ENCODE peak calls at places on chromosomes 2 and 18, in five cellular contexts. R is K562, A is A549, L is GM12878, N is SK-N-SH. T is an unnamed sample.

GRCh38 chr18:2914844-2915243 is 68.0 kb downstream of the EMILIN2 start:
- DNase-seq in R (no peak), A (no peak), L (no peak), N (no peak), T (peak; percentile 14)

GRCh38 chr2:143807677-143808076 is 678.5 kb downstream of the ARHGAP15 start:
- DNase-seq in R (no peak), A (no peak), L (no peak), N (no peak), T (no peak)

GRCh38 chr2:140506606-140507005 is 1624.2 kb downstream of the LRP1B start:
- DNase-seq in R (no peak), A (peak; percentile 29), L (no peak), N (no peak), T (peak; percentile 60)

GRCh38 chr2:172215172-172215935 is 112.7 kb upstream of the DLX2 start:
- DNase-seq in R (no peak), A (no peak), L (no peak), N (no peak), T (peak; percentile 30)

GRCh38 chr2:229612395-229612971 is 101.9 kb downstream of the DNER start:
- DNase-seq in R (no peak), A (no peak), L (no peak), N (no peak), T (no peak)

GRCh38 chr2:27485496-27485895 is 4.0 kb downstream of the IFT172 start:
- DNase-seq in R (no peak), A (no peak), L (no peak), N (no peak), T (no peak)

GRCh38 chr2:138507267-138507666 is 5.7 kb downstream of the SPOPL start:
- DNase-seq in R (no peak), A (peak; percentile 29), L (no peak), N (no peak), T (no peak)

GRCh38 chr2:237942512-237942897 is 24.3 kb upstream of the UBE2F start:
- DNase-seq in R (no peak), A (no peak), L (no peak), N (no peak), T (no peak)

GRCh38 chr2:200065477-200065876 is 110.1 kb downstream of the MAIP1 start:
- DNase-seq in R (no peak), A (no peak), L (no peak), N (peak; percentile 39), T (peak; percentile 35)

GRCh38 chr2:203741566-203741965 is 35.1 kb downstream of the CD28 start:
- DNase-seq in R (no peak), A (no peak), L (no peak), N (no peak), T (no peak)

GRCh38 chr2:159156834-159157233 is 129.7 kb downstream of the WDSUB1 start:
- DNase-seq in R (no peak), A (no peak), L (no peak), N (no peak), T (no peak)

GRCh38 chr18:70454705-70455322 is 166.0 kb downstream of the SOCS6 start:
- DNase-seq in R (peak; percentile 46), A (peak; percentile 76), L (no peak), N (peak; percentile 55), T (peak; percentile 79)

GRCh38 chr2:3519255-3520190 is at the start of gene ADI1:
- DNase-seq in R (peak; percentile 82), A (peak; percentile 90), L (peak; percentile 16), N (peak; percentile 90), T (peak; percentile 65)

GRCh38 chr2:233917146-233917545 is at the start of gene TRPM8:
- DNase-seq in R (no peak), A (no peak), L (no peak), N (no peak), T (no peak)

GRCh38 chr2:119482481-119483394 is 41.5 kb downstream of the SCTR start:
- DNase-seq in R (no peak), A (no peak), L (no peak), N (peak; percentile 71), T (no peak)

GRCh38 chr2:20052872-20053281 is 1.4 kb upstream of the LAPTM4A start:
- DNase-seq in R (peak; percentile 83), A (peak; percentile 81), L (no peak), N (peak; percentile 63), T (peak; percentile 83)

GRCh38 chr2:129319422-129319717 is 660.1 kb upstream of the RAB6C start:
- DNase-seq in R (no peak), A (no peak), L (no peak), N (no peak), T (no peak)

GRCh38 chr2:133218204-133218603 is 350.1 kb downstream of the NCKAP5 start:
- DNase-seq in R (no peak), A (no peak), L (no peak), N (no peak), T (no peak)

GRCh38 chr2:67945976-67946375 is 116.8 kb downstream of the C1D start:
- DNase-seq in R (no peak), A (no peak), L (no peak), N (no peak), T (no peak)

GRCh38 chr2:156436477-156437085 is 402 bp downstream of the GPD2 start:
- DNase-seq in R (no peak), A (peak; percentile 21), L (no peak), N (no peak), T (peak; percentile 32)

GRCh38 chr2:224666951-224667553 is 49.1 kb downstream of the CCDC195 start:
- DNase-seq in R (no peak), A (no peak), L (peak; percentile 92), N (no peak), T (no peak)

GRCh38 chr18:22346342-22346967 is 71.3 kb downstream of the CTAGE1 start:
- DNase-seq in R (no peak), A (no peak), L (no peak), N (no peak), T (peak; percentile 83)

GRCh38 chr2:221467610-221468009 is 104.5 kb downstream of the EPHA4 start:
- DNase-seq in R (no peak), A (no peak), L (no peak), N (no peak), T (peak; percentile 41)

GRCh38 chr2:68366083-68366560 is 1.0 kb downstream of the PLEK start:
- DNase-seq in R (no peak), A (no peak), L (no peak), N (no peak), T (no peak)

GRCh38 chr2:142130111-142131015 is 453 bp downstream of the LRP1B start:
- DNase-seq in R (no peak), A (peak; percentile 25), L (no peak), N (peak; percentile 55), T (peak; percentile 51)

GRCh38 chr2:8447610-8448221 is 234.1 kb upstream of the ID2 start:
- DNase-seq in R (no peak), A (peak; percentile 61), L (no peak), N (no peak), T (peak; percentile 63)

GRCh38 chr2:241035142-241035817 is 36.9 kb downstream of the SNED1 start:
- DNase-seq in R (no peak), A (no peak), L (no peak), N (no peak), T (no peak)

GRCh38 chr18:8797206-8797605 is 91.8 kb downstream of the MTCL1 start:
- DNase-seq in R (no peak), A (peak; percentile 16), L (no peak), N (no peak), T (peak; percentile 70)

GRCh38 chr2:149002891-149003740 is 35.4 kb upstream of the LYPD6B start:
- DNase-seq in R (no peak), A (no peak), L (no peak), N (no peak), T (no peak)

GRCh38 chr2:128330583-128330982 is 11.9 kb upstream of the HS6ST1 start:
- DNase-seq in R (no peak), A (no peak), L (no peak), N (no peak), T (no peak)

GRCh38 chr2:27622921-27623384 is 5.9 kb downstream of the CCDC121 start:
- DNase-seq in R (no peak), A (no peak), L (no peak), N (no peak), T (peak; percentile 84)

GRCh38 chr2:111944536-111945210 is 46.3 kb downstream of the MERTK start:
- DNase-seq in R (no peak), A (no peak), L (no peak), N (no peak), T (no peak)

GRCh38 chr18:44680271-44681038 is at the start of gene SETBP1:
- DNase-seq in R (peak; percentile 11), A (peak; percentile 31), L (no peak), N (peak; percentile 84), T (peak; percentile 2)

GRCh38 chr18:79401494-79402208 is 5.9 kb downstream of the NFATC1 start:
- DNase-seq in R (no peak), A (no peak), L (no peak), N (no peak), T (no peak)
- H3K4me3 ChIP-seq in R (no peak overlapping the region), A (no peak overlapping the region), L (peak overlapping the region; percentile 63), N (no peak overlapping the region), T (no peak overlapping the region)

DNA sequence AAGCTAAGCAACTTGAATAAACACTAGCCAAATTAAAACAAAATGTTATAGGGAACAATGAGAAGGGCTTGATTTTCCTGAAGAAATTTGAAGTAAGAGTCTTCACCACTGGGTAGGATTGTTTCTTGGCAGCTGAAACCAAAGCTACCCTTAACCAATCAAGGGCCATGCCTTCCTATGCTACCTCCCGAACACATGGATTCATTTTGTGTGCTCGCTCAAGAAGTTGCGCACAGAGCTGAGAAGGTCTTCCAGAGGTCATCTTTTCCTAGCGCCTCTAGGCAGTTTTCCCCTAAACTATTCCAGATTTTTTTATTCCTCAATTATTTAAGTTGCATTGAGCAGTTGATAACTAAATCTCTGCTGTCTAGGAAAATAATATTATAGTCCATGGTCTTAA is 264.6 kb downstream of the RBM43 start:
- DNase-seq in R (no peak), A (no peak), L (no peak), N (peak; percentile 34), T (no peak)
- TF ChIP-seq SMC3 in R (no peak), A (no peak), L (no peak), N (no peak), T (no peak)

DNA sequence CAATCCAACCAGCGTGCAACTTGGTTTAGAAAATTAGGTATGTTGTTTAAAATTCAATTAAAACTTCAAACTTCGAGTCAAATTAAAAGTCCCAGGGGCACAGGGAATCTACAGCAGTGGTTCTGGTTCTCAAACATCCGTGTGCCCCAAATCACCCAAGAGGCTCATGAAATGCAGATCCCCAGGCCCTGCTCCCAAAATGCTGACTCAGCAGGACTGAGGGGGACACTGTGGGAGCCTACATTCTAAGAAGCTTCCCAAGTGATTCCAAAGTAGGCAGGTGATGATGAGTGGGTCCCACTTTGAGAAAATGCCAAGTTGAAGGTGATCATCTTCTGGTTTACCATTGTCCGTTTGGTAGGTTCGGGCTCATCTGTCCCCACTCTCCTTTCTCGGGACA is 82.3 kb downstream of the GALNT14 start:
- DNase-seq in R (no peak), A (no peak), L (no peak), N (no peak), T (no peak)
- H3K4me3 ChIP-seq in R (no peak overlapping the region), A (no peak overlapping the region), L (no peak overlapping the region), N (no peak overlapping the region), T (no peak overlapping the region)

DNA sequence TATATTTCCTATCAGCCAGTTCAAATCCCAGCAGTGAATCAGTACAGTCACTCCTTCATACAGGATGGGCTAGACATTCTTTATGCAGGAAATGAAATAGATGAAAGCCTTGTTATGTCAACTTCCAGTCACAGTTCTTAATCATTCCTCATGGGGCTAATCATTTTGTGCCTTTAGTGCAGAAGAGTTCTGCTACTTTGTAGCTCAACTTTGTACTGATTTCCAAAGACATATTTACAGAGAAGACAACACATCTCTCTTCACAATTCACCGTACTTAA is 593.9 kb upstream of the NETO1 start:
- DNase-seq in R (no peak), A (no peak), L (no peak), N (no peak), T (peak; percentile 41)
- TF ChIP-seq SMC3 in R (no peak), A (no peak), L (no peak), N (no peak), T (no peak)